ENCODE peak calls at places on chromosomes 4 and X, in ten cellular contexts. R is cardiac fibroblast; X is pancreas; P is right atrium auricular region; W is esophagus muscularis mucosa; Q is Peyer's patch; O is WERI-Rb-1; V is heart right ventricle; I is CD4-positive, alpha-beta memory T cell; S is PC-9. C is an unnamed sample.

GRCh38 chr4:132605551-132605950 is 543.5 kb upstream of the PCDH10 start:
- DNase-seq in V (no peak), Q (no peak), R (no peak), I (no peak), S (no peak), W (no peak), O (no peak), P (no peak), X (no peak), C (no peak)

GRCh38 chrX:54045563-54046228 is 1.4 kb upstream of the PHF8 start:
- DNase-seq in X (no peak), W (no peak), R (no peak), P (no peak), S (no peak), I (no peak), Q (no peak), O (no peak), V (no peak), C (no peak)

GRCh38 chrX:252421-253291 is 28.5 kb upstream of the PLCXD1 start:
- DNase-seq in V (no peak), Q (no peak), P (no peak), W (peak), X (no peak), R (no peak), S (no peak), I (no peak), O (no peak), C (no peak)

GRCh38 chr4:175614880-175615279 is 197.2 kb downstream of the GPM6A start:
- DNase-seq in X (peak), Q (no peak), I (no peak), O (no peak), P (no peak), S (no peak), V (no peak), W (no peak), R (no peak), C (no peak)

GRCh38 chr4:8185930-8186329 is 13.2 kb upstream of the SH3TC1 start:
- DNase-seq in S (no peak), P (no peak), X (no peak), V (no peak), O (no peak), W (no peak), Q (no peak), I (no peak), R (no peak), C (no peak)

GRCh38 chrX:102516314-102516936 is at the start of gene TMSB15A:
- DNase-seq in O (peak), X (peak), Q (peak), I (peak), S (no peak), P (peak), V (peak), W (peak), R (peak), C (peak)

GRCh38 chrX:52262195-52262546 is 77.5 kb downstream of the MAGED4 start:
- DNase-seq in S (no peak), V (no peak), R (no peak), X (no peak), I (no peak), Q (no peak), P (no peak), O (no peak), W (no peak), C (no peak)

GRCh38 chrX:108348525-108348924 is 89.7 kb downstream of the COL4A6 start:
- DNase-seq in W (no peak), P (no peak), O (no peak), Q (no peak), V (no peak), X (no peak), R (no peak), I (no peak), S (no peak), C (no peak)

GRCh38 chrX:132956421-132957210 is 1.8 kb downstream of the HS6ST2 start:
- DNase-seq in W (no peak), O (no peak), Q (no peak), R (no peak), V (peak), I (no peak), X (peak), S (no peak), P (no peak), C (no peak)

DNA sequence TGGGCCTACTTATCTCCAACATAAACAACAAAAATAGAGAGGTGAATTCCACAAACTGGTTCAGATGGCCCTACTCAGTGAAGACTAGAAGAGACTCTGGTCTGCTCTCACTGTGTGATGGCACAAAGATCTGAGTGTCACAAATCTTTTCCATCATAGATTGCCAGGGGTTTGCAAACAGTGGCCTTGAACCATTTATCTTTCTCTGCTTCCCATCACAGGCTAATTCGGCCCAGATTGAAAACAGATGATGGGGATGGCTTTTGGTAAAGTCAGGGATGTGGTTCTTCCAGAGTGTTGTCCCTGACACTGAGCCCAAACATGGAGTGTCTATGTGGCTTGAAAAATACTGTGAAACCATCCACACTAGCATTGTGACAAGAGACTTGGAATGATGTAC is 25.1 kb upstream of the PLAC1 start:
- DNase-seq in V (no peak), O (no peak), W (no peak), S (no peak), X (no peak), P (no peak), I (no peak), Q (no peak), R (no peak), C (no peak)
- H3K4me3 ChIP-seq in V (no peak), O (no peak), W (no peak), S (no peak), X (no peak), P (no peak), I (no peak), Q (no peak), R (no peak), C (no peak)

DNA sequence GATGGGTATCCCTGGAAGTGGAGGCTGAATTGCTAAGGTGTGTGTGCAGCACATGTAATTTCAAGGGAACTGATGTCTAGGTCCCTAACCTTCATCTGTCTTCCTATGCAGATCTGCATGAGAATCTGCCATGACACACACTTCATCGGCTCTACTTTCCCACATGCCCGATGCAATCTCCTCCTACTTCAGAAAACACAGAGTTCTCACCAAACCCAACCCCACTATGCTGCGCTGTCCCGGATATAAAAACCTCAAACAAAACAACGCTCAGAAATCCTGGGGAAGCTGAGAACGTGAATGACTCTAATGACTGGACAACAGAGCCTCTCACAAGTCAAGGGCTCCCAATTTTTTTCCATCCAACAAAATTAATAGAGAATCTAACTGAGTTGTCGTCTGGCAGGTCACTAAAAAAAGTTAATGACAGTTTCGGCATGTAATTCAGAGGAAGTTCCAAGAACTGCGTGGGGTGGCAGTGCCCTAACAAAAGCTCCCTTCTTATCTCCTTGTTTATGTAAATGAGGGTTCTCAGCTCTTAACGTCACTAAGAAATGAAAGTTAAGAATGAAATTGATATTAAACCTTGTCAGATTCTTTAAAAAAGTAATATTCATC is 39.0 kb downstream of the STX18 start:
- DNase-seq in R (peak), P (no peak), X (no peak), Q (no peak), I (peak), W (no peak), V (no peak), O (no peak), S (no peak), C (no peak)
- H3K4me3 ChIP-seq in R (no peak), P (no peak), X (peak), Q (no peak), I (peak), W (no peak), V (no peak), O (no peak), S (no peak), C (no peak)

GRCh38 chrX:48919360-48919821 is 567 bp upstream of the PIM2 start:
- DNase-seq in W (peak), S (no peak), X (no peak), Q (no peak), I (no peak), V (no peak), R (peak), P (no peak), O (peak), C (no peak)
- H3K4me3 ChIP-seq in W (peak), S (peak), X (peak), Q (peak), I (peak), V (peak), R (no peak), P (peak), O (peak), C (peak)

GRCh38 chr4:823093-823760 is 2.7 kb downstream of the CPLX1 start:
- DNase-seq in I (no peak), O (no peak), P (no peak), R (no peak), W (no peak), S (no peak), X (no peak), Q (no peak), V (no peak), C (no peak)

GRCh38 chr4:825969-826330 is at the start of gene CPLX1:
- DNase-seq in O (peak), R (no peak), V (no peak), X (peak), W (no peak), S (no peak), I (no peak), Q (no peak), P (no peak), C (no peak)

GRCh38 chr4:825063-825968 is 613 bp downstream of the CPLX1 start:
- DNase-seq in R (no peak), I (peak), X (peak), W (no peak), O (no peak), P (no peak), S (no peak), V (peak), Q (no peak), C (no peak)

GRCh38 chr4:823761-824460 is 2.0 kb downstream of the CPLX1 start:
- DNase-seq in I (no peak), V (no peak), P (no peak), W (no peak), X (no peak), R (no peak), S (no peak), Q (no peak), O (no peak), C (no peak)

GRCh38 chr4:824461-825062 is 1.4 kb downstream of the CPLX1 start:
- DNase-seq in V (no peak), W (no peak), R (no peak), X (no peak), I (no peak), P (no peak), Q (no peak), S (no peak), O (peak), C (no peak)
- H3K4me3 ChIP-seq in V (no peak), W (no peak), R (no peak), X (no peak), I (no peak), P (no peak), Q (no peak), S (no peak), O (peak), C (no peak)

GRCh38 chr4:41613782-41614181 is 75.8 kb downstream of the LIMCH1 start:
- DNase-seq in P (no peak), I (no peak), S (no peak), R (no peak), X (no peak), W (no peak), V (no peak), O (no peak), Q (no peak), C (no peak)
- H3K4me3 ChIP-seq in P (no peak), I (no peak), S (no peak), R (no peak), X (peak), W (peak), V (peak), O (no peak), Q (no peak), C (no peak)

GRCh38 chr4:54066088-54066415 is 1.6 kb upstream of the CHIC2 start:
- DNase-seq in W (no peak), V (no peak), O (no peak), P (no peak), R (no peak), X (no peak), S (no peak), I (no peak), Q (no peak), C (no peak)

GRCh38 chr4:54063737-54064316 is 578 bp downstream of the CHIC2 start:
- DNase-seq in Q (peak), R (peak), W (no peak), P (no peak), X (no peak), O (peak), I (peak), V (no peak), S (no peak), C (no peak)

GRCh38 chr4:54064317-54065275 is at the start of gene CHIC2:
- DNase-seq in P (peak), I (peak), W (peak), S (peak), O (peak), V (peak), R (peak), Q (peak), X (peak), C (peak)

GRCh38 chr4:54066718-54067129 is 2.3 kb upstream of the CHIC2 start:
- DNase-seq in W (no peak), V (peak), Q (no peak), S (no peak), I (no peak), O (no peak), R (no peak), P (no peak), X (no peak), C (no peak)

GRCh38 chr4:54065282-54066087 is 1.1 kb upstream of the CHIC2 start:
- DNase-seq in W (no peak), Q (no peak), R (peak), V (no peak), S (no peak), I (no peak), P (peak), X (no peak), O (no peak), C (no peak)
- H3K4me3 ChIP-seq in W (peak), Q (no peak), R (no peak), V (peak), S (peak), I (peak), P (no peak), X (peak), O (peak), C (no peak)

GRCh38 chr4:183988874-183989273 is 83.8 kb downstream of the STOX2 start:
- DNase-seq in R (no peak), V (no peak), I (no peak), P (no peak), X (no peak), Q (no peak), S (no peak), O (no peak), W (no peak), C (no peak)
- H3K4me3 ChIP-seq in R (no peak), V (peak), I (no peak), P (peak), X (no peak), Q (no peak), S (peak), O (no peak), W (peak), C (no peak)

GRCh38 chrX:69138512-69138911 is 26.7 kb downstream of the PJA1 start:
- DNase-seq in X (peak), W (no peak), Q (no peak), I (no peak), V (no peak), P (no peak), O (no peak), S (no peak), R (peak), C (peak)

GRCh38 chrX:69137371-69137881 is 27.8 kb downstream of the PJA1 start:
- DNase-seq in S (no peak), R (peak), Q (no peak), X (peak), I (no peak), W (no peak), P (no peak), V (no peak), O (no peak), C (no peak)

GRCh38 chrX:69137911-69138310 is 27.3 kb downstream of the PJA1 start:
- DNase-seq in I (no peak), V (no peak), X (peak), O (no peak), R (no peak), W (no peak), P (no peak), Q (no peak), S (no peak), C (no peak)

GRCh38 chrX:69139516-69139915 is 25.7 kb downstream of the PJA1 start:
- DNase-seq in R (no peak), X (peak), I (no peak), W (no peak), Q (no peak), O (no peak), S (no peak), P (no peak), V (no peak), C (no peak)

DNA sequence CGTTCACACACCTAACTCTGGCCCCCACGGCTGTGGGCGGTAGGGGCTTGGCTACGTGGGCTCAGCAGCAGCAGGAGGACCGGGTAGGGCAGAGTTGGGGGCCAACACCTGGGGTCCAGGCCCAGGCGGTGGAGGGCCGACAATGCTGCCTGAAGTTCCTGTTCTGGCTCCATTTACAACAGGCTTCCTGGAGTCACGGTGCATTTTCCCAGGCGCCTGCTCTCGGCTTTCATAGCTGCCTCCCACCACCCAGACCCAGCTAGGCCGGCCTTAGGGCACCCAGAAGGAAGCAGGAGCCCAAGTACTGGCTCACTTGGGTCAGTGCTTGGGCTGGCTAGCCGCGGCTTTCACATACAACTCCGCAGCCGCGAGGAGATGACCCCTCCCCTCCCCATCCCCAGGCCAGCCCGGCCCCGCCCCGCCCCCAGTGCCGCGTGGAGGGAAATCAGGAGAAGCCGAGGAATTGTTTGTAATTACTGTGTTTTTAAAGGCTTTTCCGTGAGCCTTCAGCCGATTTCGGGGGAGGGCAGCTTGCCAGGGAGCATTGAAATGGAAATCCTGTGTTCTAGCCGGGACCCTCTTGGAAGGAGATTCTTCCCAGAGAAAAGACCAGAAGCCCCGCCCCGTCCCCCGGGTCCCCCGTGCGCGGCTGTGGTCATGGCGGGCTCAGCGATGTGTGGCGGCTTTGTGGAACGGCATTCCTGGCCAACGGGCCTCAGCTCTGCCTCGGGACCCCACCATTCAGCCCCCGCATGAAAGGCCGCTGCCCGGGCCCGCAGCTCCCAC is 28.5 kb downstream of the PJA1 start:
- DNase-seq in W (no peak), R (no peak), V (peak), I (no peak), Q (no peak), O (no peak), P (no peak), X (peak), S (no peak), C (no peak)
- H3K4me3 ChIP-seq in W (peak), R (no peak), V (peak), I (no peak), Q (no peak), O (no peak), P (peak), X (no peak), S (no peak), C (no peak)

GRCh38 chr4:5708829-5709680 is 696 bp upstream of the EVC2 start:
- DNase-seq in O (peak), W (no peak), S (no peak), R (no peak), I (no peak), P (no peak), V (no peak), Q (no peak), X (no peak), C (peak)

GRCh38 chr4:5706486-5707290 is 1.7 kb downstream of the EVC2 start:
- DNase-seq in Q (no peak), W (no peak), R (no peak), S (no peak), X (no peak), V (no peak), P (no peak), I (no peak), O (no peak), C (no peak)

GRCh38 chr4:5708171-5708828 is at the start of gene EVC2:
- DNase-seq in V (peak), R (peak), S (no peak), W (no peak), O (no peak), Q (peak), I (peak), P (peak), X (peak), C (peak)

GRCh38 chr4:5705672-5706310 is 2.6 kb downstream of the EVC2 start:
- DNase-seq in O (no peak), X (no peak), I (no peak), S (no peak), Q (no peak), R (peak), V (no peak), P (no peak), W (no peak), C (no peak)

GRCh38 chr4:5707366-5708133 is 809 bp downstream of the EVC2 start:
- DNase-seq in W (no peak), R (peak), V (no peak), I (no peak), Q (no peak), X (no peak), O (no peak), S (no peak), P (no peak), C (no peak)
- H3K4me3 ChIP-seq in W (peak), R (peak), V (peak), I (peak), Q (peak), X (peak), O (no peak), S (no peak), P (peak), C (peak)

DNA sequence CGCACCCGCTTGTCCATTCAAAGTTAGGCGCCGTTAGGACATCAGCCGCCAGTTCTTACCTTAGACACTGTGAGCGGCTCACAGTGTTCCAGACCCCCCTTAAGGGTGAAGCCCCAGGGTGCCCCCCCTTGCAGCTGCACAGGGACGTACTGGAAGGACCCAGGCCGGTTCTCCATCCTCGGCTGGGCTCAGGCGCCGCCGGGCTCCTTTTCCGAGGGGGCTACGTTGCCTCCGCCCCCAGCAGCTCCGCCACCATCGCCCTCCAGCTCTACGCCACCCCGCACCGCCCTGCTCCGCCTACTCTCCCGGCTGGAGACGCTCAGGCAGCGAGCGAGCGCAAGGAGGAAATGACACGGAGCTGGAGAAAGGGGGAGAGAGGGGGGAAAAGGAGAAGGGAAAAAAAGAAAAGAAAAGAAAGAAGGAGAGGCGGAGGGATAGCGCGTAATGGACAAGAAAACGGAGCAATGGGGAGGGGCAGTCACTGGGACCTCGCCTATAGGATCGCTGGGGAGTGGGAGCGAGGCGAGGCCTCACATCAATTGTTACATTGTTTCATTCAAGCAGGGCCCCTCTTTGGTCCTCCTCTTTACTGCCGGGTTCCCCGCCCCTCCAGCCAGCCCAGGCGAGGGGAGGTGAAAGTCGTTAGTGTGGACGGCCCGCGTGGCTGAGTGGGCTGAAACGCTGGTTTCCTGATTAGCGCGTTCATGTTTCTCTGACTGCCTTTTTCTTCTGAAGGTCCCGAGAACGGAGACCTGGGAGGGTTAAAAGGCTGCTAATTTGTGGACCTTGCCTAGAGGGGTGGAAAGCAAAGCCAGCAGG is at the start of gene SHROOM4:
- DNase-seq in I (no peak), Q (no peak), S (no peak), W (no peak), R (peak), X (peak), O (no peak), V (peak), P (peak), C (peak)
- H3K4me3 ChIP-seq in I (no peak), Q (peak), S (peak), W (peak), R (peak), X (peak), O (no peak), V (peak), P (peak), C (peak)